ENCODE peak calls at places on chromosomes 7 and 10, in four cellular contexts. U is EL, X is iPS-NIHi11, M is adrenal gland. C is an unnamed sample.
A peak's percentile ranks its signal among the peaks of the same experiment; 100 is the strongest.

GRCh38 chr7:30136339-30136738 is 1.6 kb downstream of the MTURN start:
- DNase-seq in U (no peak), X (peak; percentile 57), M (no peak), C (no peak)

GRCh38 chr7:2172311-2173183 is 60.2 kb downstream of the MAD1L1 start:
- DNase-seq in U (peak; percentile 86), X (no peak), M (no peak), C (peak; percentile 84)

GRCh38 chr7:126535176-126535575 is 717.6 kb downstream of the GRM8 start:
- DNase-seq in U (no peak), X (no peak), M (no peak), C (no peak)

GRCh38 chr10:124093076-124093773 is at the start of gene CHST15:
- DNase-seq in U (peak; percentile 70), X (peak; percentile 79), M (peak; percentile 62), C (peak; percentile 61)

GRCh38 chr7:96499532-96499931 is 177.6 kb upstream of the SLC25A13 start:
- DNase-seq in U (no peak), X (no peak), M (no peak), C (no peak)

GRCh38 chr10:43198682-43199005 is 60.4 kb downstream of the CSGALNACT2 start:
- DNase-seq in U (no peak), X (no peak), M (no peak), C (no peak)

GRCh38 chr7:154928136-154929005 is 74.6 kb downstream of the PAXIP1 start:
- DNase-seq in U (peak; percentile 93), X (peak; percentile 57), M (peak; percentile 39), C (peak; percentile 35)

GRCh38 chr7:567305-567883 is 47.7 kb upstream of the PDGFA start:
- DNase-seq in U (no peak), X (no peak), M (no peak), C (no peak)

GRCh38 chr7:131424219-131424822 is 96.6 kb downstream of the MKLN1 start:
- DNase-seq in U (peak; percentile 44), X (peak; percentile 15), M (no peak), C (no peak)

GRCh38 chr10:21526952-21527633 is 1.6 kb upstream of the SKIDA1 start:
- DNase-seq in U (peak; percentile 73), X (peak; percentile 52), M (peak; percentile 71), C (peak; percentile 71)

GRCh38 chr7:69864822-69865221 is 266.5 kb downstream of the AUTS2 start:
- DNase-seq in U (no peak), X (no peak), M (no peak), C (no peak)

GRCh38 chr10:26665080-26666048 is 32.1 kb upstream of the PDSS1 start:
- DNase-seq in U (no peak), X (no peak), M (no peak), C (no peak)

GRCh38 chr10:26697163-26697921 is at the start of gene PDSS1:
- DNase-seq in U (peak; percentile 70), X (peak; percentile 87), M (peak; percentile 65), C (peak; percentile 64)

GRCh38 chr10:82477776-82478175 is 602.8 kb downstream of the NRG3 start:
- DNase-seq in U (no peak), X (no peak), M (no peak), C (no peak)

GRCh38 chr10:132175401-132175800 is 11.3 kb upstream of the DPYSL4 start:
- DNase-seq in U (no peak), X (no peak), M (no peak), C (no peak)

GRCh38 chr7:96026606-96027005 is 254.3 kb downstream of the DYNC1I1 start:
- DNase-seq in U (no peak), X (no peak), M (no peak), C (no peak)

GRCh38 chr7:41996381-41997035 is 240.5 kb downstream of the GLI3 start:
- DNase-seq in U (peak; percentile 73), X (no peak), M (no peak), C (no peak)

GRCh38 chr10:101817542-101818118 is 614 bp downstream of the OGA start:
- DNase-seq in U (peak; percentile 93), X (peak; percentile 58), M (peak; percentile 83), C (peak; percentile 85)

GRCh38 chr10:125037145-125037544 is 95.2 kb downstream of the ZRANB1 start:
- DNase-seq in U (peak; percentile 93), X (peak; percentile 48), M (peak; percentile 92), C (peak; percentile 80)

GRCh38 chr7:43648725-43649406 is 66.0 kb downstream of the STK17A start:
- DNase-seq in U (peak; percentile 72), X (no peak), M (no peak), C (no peak)

GRCh38 chr7:44273681-44274622 is 51.4 kb downstream of the CAMK2B start:
- DNase-seq in U (no peak), X (no peak), M (no peak), C (no peak)

GRCh38 chr10:71665456-71665855 is 54.1 kb downstream of the C10orf105 start:
- DNase-seq in U (no peak), X (no peak), M (no peak), C (no peak)